ENCODE peak calls at places on chromosome 15, in nine cellular contexts. Z, V, S, R, C, G, D, Y and O are unnamed samples.

GRCh38 chr15:49045691-49046112 is 544 bp downstream of the SECISBP2L start:
- DNase-seq in Z (peak; percentile 45), V (no peak), S (no peak), R (no peak), C (peak; percentile 54), G (no peak), D (no peak), Y (no peak), O (peak; percentile 38)

GRCh38 chr15:23869391-23869790 is 182.3 kb upstream of the NDN start:
- DNase-seq in Z (peak; percentile 63), V (no peak), S (peak; percentile 49), R (peak; percentile 28), C (no peak), G (peak; percentile 69), D (no peak), Y (no peak), O (peak; percentile 43)

GRCh38 chr15:72203507-72203837 is 5.9 kb upstream of the GRAMD2A start:
- DNase-seq in Z (no peak), V (no peak), S (peak; percentile 67), R (no peak), C (peak; percentile 60), G (no peak), D (no peak), Y (peak; percentile 93), O (no peak)

GRCh38 chr15:46857103-46857502 is 860.2 kb upstream of the SEMA6D start:
- DNase-seq in Z (no peak), V (no peak), S (no peak), R (no peak), C (no peak), G (no peak), D (no peak), Y (no peak), O (no peak)

GRCh38 chr15:86267892-86268291 is 188.2 kb downstream of the AGBL1 start:
- DNase-seq in Z (no peak), V (no peak), S (no peak), R (no peak), C (no peak), G (no peak), D (no peak), Y (peak; percentile 52), O (no peak)

GRCh38 chr15:29089731-29090616 is 179.6 kb downstream of the NSMCE3 start:
- DNase-seq in Z (no peak), V (no peak), S (no peak), R (no peak), C (peak; percentile 26), G (no peak), D (no peak), Y (no peak), O (no peak)

GRCh38 chr15:83053151-83053550 is 13.9 kb downstream of the BTBD1 start:
- DNase-seq in Z (no peak), V (no peak), S (no peak), R (no peak), C (peak; percentile 60), G (no peak), D (no peak), Y (peak; percentile 73), O (no peak)

GRCh38 chr15:26628879-26629529 is 143.9 kb downstream of the GABRB3 start:
- DNase-seq in Z (no peak), V (no peak), S (peak; percentile 64), R (no peak), C (no peak), G (peak; percentile 39), D (no peak), Y (no peak), O (peak; percentile 42)

GRCh38 chr15:100726426-100727190 is 124.2 kb downstream of the ASB7 start:
- DNase-seq in Z (no peak), V (no peak), S (no peak), R (no peak), C (peak; percentile 44), G (no peak), D (no peak), Y (no peak), O (peak; percentile 2)

GRCh38 chr15:50275908-50276307 is 10.4 kb upstream of the HDC start:
- DNase-seq in Z (no peak), V (no peak), S (no peak), R (no peak), C (no peak), G (no peak), D (no peak), Y (no peak), O (no peak)

GRCh38 chr15:33278816-33279612 is 31.8 kb upstream of the RYR3 start:
- DNase-seq in Z (no peak), V (no peak), S (no peak), R (no peak), C (peak; percentile 98), G (no peak), D (no peak), Y (peak; percentile 75), O (no peak)

GRCh38 chr15:50134524-50135024 is 15.5 kb upstream of the ATP8B4 start:
- DNase-seq in Z (no peak), V (no peak), S (no peak), R (no peak), C (peak; percentile 75), G (no peak), D (no peak), Y (no peak), O (no peak)